ENCODE peak calls at places on chromosomes 4 and X, in six cellular contexts. J, L, R, E, K and I are unnamed samples. For H3K4me1, the result is how much of the 10 kb centered on the place peaks cover.

GRCh38 chr4:30714408-30715031 is 5.6 kb upstream of the PCDH7 start:
- DNase-seq in J (no peak), L (peak), R (peak), E (no peak), K (peak), I (peak)

GRCh38 chr4:158710814-158711213 is 12.4 kb downstream of the PPID start:
- DNase-seq in J (no peak), L (no peak), R (peak), E (no peak), K (no peak), I (peak)

GRCh38 chr4:2341261-2341841 is 77.1 kb downstream of the ZFYVE28 start:
- DNase-seq in J (no peak), L (no peak), R (no peak), E (no peak), K (peak), I (no peak)

GRCh38 chr4:151529187-151529586 is 120.2 kb downstream of the FHIP1A start:
- DNase-seq in J (no peak), L (no peak), R (no peak), E (no peak), K (no peak), I (no peak)

GRCh38 chr4:157005193-157005592 is 33.6 kb upstream of the PDGFC start:
- DNase-seq in J (peak), L (no peak), R (no peak), E (peak), K (no peak), I (no peak)

GRCh38 chrX:147899715-147900114 is 12.0 kb upstream of the FMR1 start:
- DNase-seq in J (no peak), L (no peak), R (no peak), E (no peak), K (no peak), I (no peak)

GRCh38 chrX:14697453-14697852 is 168.1 kb downstream of the GLRA2 start:
- DNase-seq in J (peak), L (no peak), R (no peak), E (peak), K (no peak), I (peak)

GRCh38 chrX:10071451-10072163 is 85.2 kb upstream of the CLCN4 start:
- DNase-seq in J (no peak), L (no peak), R (no peak), E (no peak), K (no peak), I (no peak)

GRCh38 chr4:11412211-11412610 is 16.5 kb downstream of the HS3ST1 start:
- DNase-seq in J (no peak), L (no peak), R (no peak), E (no peak), K (no peak), I (no peak)

GRCh38 chr4:123017636-123018390 is 95.4 kb upstream of the NUDT6 start:
- DNase-seq in J (no peak), L (no peak), R (peak), E (peak), K (no peak), I (peak)

GRCh38 chrX:114584434-114584943 is 603 bp downstream of the HTR2C start:
- DNase-seq in J (no peak), L (no peak), R (no peak), E (no peak), K (no peak), I (no peak)

GRCh38 chr4:186689476-186689875 is 34.2 kb downstream of the FAT1 start:
- DNase-seq in J (peak), L (no peak), R (no peak), E (no peak), K (no peak), I (no peak)

GRCh38 chr4:86606809-86607208 is 12.7 kb downstream of the PTPN13 start:
- DNase-seq in J (no peak), L (no peak), R (no peak), E (no peak), K (no peak), I (no peak)
- H3K4me1 ChIP-seq in J (under half), L (under half), R (under half), E (under half), K (under half), I (under half)

GRCh38 chr4:25857851-25858400 is 4.9 kb downstream of the SEL1L3 start:
- DNase-seq in J (no peak), L (no peak), R (no peak), E (no peak), K (no peak), I (no peak)
- H3K4me1 ChIP-seq in J (under half), L (under half), R (under half), E (under half), K (under half), I (under half)

GRCh38 chrX:13078739-13079444 is 34.5 kb upstream of the FAM9C start:
- DNase-seq in J (peak), L (peak), R (peak), E (peak), K (no peak), I (no peak)
- H3K4me1 ChIP-seq in J (under half), L (under half), R (under half), E (under half), K (under half), I (under half)

GRCh38 chrX:2708016-2708415 is 16.9 kb downstream of the CD99 start:
- DNase-seq in J (no peak), L (no peak), R (no peak), E (peak), K (no peak), I (peak)

GRCh38 chrX:2710496-2710895 is 19.4 kb downstream of the CD99 start:
- DNase-seq in J (no peak), L (no peak), R (no peak), E (no peak), K (no peak), I (peak)

GRCh38 chrX:2708601-2709200 is 17.6 kb downstream of the CD99 start:
- DNase-seq in J (no peak), L (no peak), R (no peak), E (peak), K (peak), I (no peak)

GRCh38 chrX:2711441-2711840 is 20.3 kb downstream of the CD99 start:
- DNase-seq in J (no peak), L (no peak), R (no peak), E (no peak), K (no peak), I (no peak)

DNA sequence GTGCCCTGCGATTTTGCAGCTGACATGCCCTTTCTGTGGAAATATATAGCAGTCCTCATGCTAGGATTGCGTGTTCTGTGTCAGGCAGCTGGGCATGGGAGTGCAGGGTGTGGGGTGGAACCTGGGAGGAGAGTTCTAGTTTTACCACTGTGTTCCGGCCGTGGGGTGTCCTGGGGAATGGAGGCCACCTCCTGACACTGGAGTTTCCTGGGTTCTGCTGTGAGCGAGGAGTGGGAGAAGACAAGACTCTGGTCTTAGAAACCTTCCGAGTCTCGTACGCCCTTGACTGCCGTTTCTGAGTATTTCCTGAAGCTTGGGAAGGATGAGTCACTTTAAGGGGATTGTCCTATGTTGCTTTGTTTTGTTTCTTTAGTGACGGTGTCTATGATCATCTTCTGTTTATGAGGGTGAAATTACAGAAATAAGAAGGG is 19.0 kb downstream of the CD99 start:
- DNase-seq in J (no peak), L (no peak), R (peak), E (peak), K (no peak), I (peak)
- H3K4me1 ChIP-seq in J (under half), L (under half), R (under half), E (under half), K (under half), I (half or more)